ENCODE peak calls at places on chromosomes 5 and 9, in seven cellular contexts. N is SK-N-SH, F is A549, Q is cardiac muscle cell, W is fibroblast of lung, O is OCI-LY7, M is Panc1. P is an unnamed sample.

GRCh38 chr5:132272341-132273210 is 15.1 kb downstream of the PDLIM4 start:
- DNase-seq in N (peak), F (peak), Q (peak), W (peak), O (peak), M (peak), P (peak)

GRCh38 chr9:72880821-72881220 is 72.0 kb downstream of the ALDH1A1 start:
- DNase-seq in N (no peak), F (no peak), Q (no peak), W (no peak), O (no peak), M (no peak), P (no peak)

GRCh38 chr9:134215709-134216448 is 51.5 kb upstream of the RNU6ATAC start:
- DNase-seq in N (peak), F (no peak), Q (peak), W (peak), O (peak), M (no peak), P (no peak)

GRCh38 chr5:154606675-154607321 is 128.8 kb upstream of the HAND1 start:
- DNase-seq in N (no peak), F (no peak), Q (no peak), W (no peak), O (no peak), M (no peak), P (no peak)

GRCh38 chr9:129932303-129933151 is 97.3 kb downstream of the USP20 start:
- DNase-seq in N (peak), F (no peak), Q (peak), W (peak), O (no peak), M (no peak), P (no peak)

GRCh38 chr5:54754878-54755277 is 230.5 kb downstream of the ESM1 start:
- DNase-seq in N (no peak), F (no peak), Q (no peak), W (no peak), O (peak), M (no peak), P (no peak)

GRCh38 chr9:69470186-69470977 is 145.4 kb downstream of the ENTREP1 start:
- DNase-seq in N (no peak), F (no peak), Q (no peak), W (no peak), O (no peak), M (no peak), P (no peak)

GRCh38 chr5:142864293-142865260 is 94.4 kb downstream of the ARHGAP26 start:
- DNase-seq in N (no peak), F (no peak), Q (peak), W (no peak), O (no peak), M (no peak), P (no peak)

GRCh38 chr9:114077162-114077837 is 800 bp downstream of the AMBP start:
- DNase-seq in N (no peak), F (no peak), Q (no peak), W (no peak), O (no peak), M (no peak), P (no peak)

GRCh38 chr9:126407125-126407870 is 80.7 kb downstream of the MVB12B start:
- DNase-seq in N (no peak), F (no peak), Q (peak), W (no peak), O (no peak), M (no peak), P (no peak)

GRCh38 chr9:111812337-111812736 is 17.6 kb upstream of the SHOC1 start:
- DNase-seq in N (no peak), F (no peak), Q (no peak), W (no peak), O (no peak), M (no peak), P (no peak)

GRCh38 chr5:119682372-119682771 is 53.0 kb downstream of the FAM170A start:
- DNase-seq in N (no peak), F (no peak), Q (no peak), W (no peak), O (no peak), M (no peak), P (no peak)

GRCh38 chr5:2724831-2725230 is 26.6 kb downstream of the IRX2 start:
- DNase-seq in N (no peak), F (no peak), Q (no peak), W (no peak), O (no peak), M (no peak), P (no peak)

GRCh38 chr9:23644326-23644725 is 181.7 kb downstream of the ELAVL2 start:
- DNase-seq in N (no peak), F (no peak), Q (no peak), W (no peak), O (no peak), M (no peak), P (no peak)

GRCh38 chr9:136536721-136537241 is 9.1 kb downstream of the NOTCH1 start:
- DNase-seq in N (no peak), F (no peak), Q (no peak), W (no peak), O (no peak), M (no peak), P (no peak)

GRCh38 chr5:31291323-31291854 is 97.9 kb downstream of the CDH6 start:
- DNase-seq in N (peak), F (no peak), Q (peak), W (no peak), O (no peak), M (no peak), P (no peak)

GRCh38 chr5:138024117-138024516 is 8.8 kb downstream of the FAM13B start:
- DNase-seq in N (no peak), F (no peak), Q (no peak), W (no peak), O (no peak), M (no peak), P (no peak)

GRCh38 chr9:463455-464125 is 248.9 kb downstream of the DOCK8 start:
- DNase-seq in N (no peak), F (peak), Q (no peak), W (no peak), O (no peak), M (no peak), P (no peak)

GRCh38 chr5:84478603-84479002 is 93.9 kb upstream of the EDIL3 start:
- DNase-seq in N (no peak), F (no peak), Q (no peak), W (no peak), O (no peak), M (no peak), P (no peak)

GRCh38 chr9:76741524-76741923 is 22.7 kb upstream of the PCA3 start:
- DNase-seq in N (no peak), F (no peak), Q (no peak), W (no peak), O (no peak), M (no peak), P (no peak)

GRCh38 chr5:149002761-149003689 is 59.8 kb downstream of the SH3TC2 start:
- DNase-seq in N (no peak), F (no peak), Q (no peak), W (peak), O (no peak), M (no peak), P (no peak)

GRCh38 chr5:128877476-128877875 is 87.8 kb upstream of the SLC27A6 start:
- DNase-seq in N (no peak), F (no peak), Q (no peak), W (no peak), O (no peak), M (no peak), P (no peak)

GRCh38 chr5:32585446-32586250 is at the start of gene SUB1:
- DNase-seq in N (peak), F (peak), Q (peak), W (peak), O (peak), M (peak), P (peak)

GRCh38 chr5:32583582-32584232 is 1.6 kb upstream of the SUB1 start:
- DNase-seq in N (no peak), F (no peak), Q (no peak), W (no peak), O (peak), M (no peak), P (peak)

GRCh38 chr5:32586251-32586642 is 890 bp downstream of the SUB1 start:
- DNase-seq in N (no peak), F (no peak), Q (no peak), W (no peak), O (no peak), M (no peak), P (no peak)

GRCh38 chr5:32584651-32585050 is 706 bp upstream of the SUB1 start:
- DNase-seq in N (no peak), F (no peak), Q (no peak), W (no peak), O (no peak), M (peak), P (no peak)

GRCh38 chr5:32585122-32585445 is 273 bp upstream of the SUB1 start:
- DNase-seq in N (no peak), F (no peak), Q (no peak), W (no peak), O (no peak), M (no peak), P (no peak)
- H3K4me3 ChIP-seq in N (peak), F (peak), Q (peak), W (no peak), O (peak), M (peak), P (peak)

GRCh38 chr5:1349246-1349645 is 4.3 kb upstream of the CLPTM1L start:
- DNase-seq in N (no peak), F (no peak), Q (no peak), W (no peak), O (no peak), M (no peak), P (no peak)
- H3K27ac ChIP-seq in N (no peak), F (no peak), Q (no peak), W (no peak), O (no peak), M (no peak), P (no peak)

DNA sequence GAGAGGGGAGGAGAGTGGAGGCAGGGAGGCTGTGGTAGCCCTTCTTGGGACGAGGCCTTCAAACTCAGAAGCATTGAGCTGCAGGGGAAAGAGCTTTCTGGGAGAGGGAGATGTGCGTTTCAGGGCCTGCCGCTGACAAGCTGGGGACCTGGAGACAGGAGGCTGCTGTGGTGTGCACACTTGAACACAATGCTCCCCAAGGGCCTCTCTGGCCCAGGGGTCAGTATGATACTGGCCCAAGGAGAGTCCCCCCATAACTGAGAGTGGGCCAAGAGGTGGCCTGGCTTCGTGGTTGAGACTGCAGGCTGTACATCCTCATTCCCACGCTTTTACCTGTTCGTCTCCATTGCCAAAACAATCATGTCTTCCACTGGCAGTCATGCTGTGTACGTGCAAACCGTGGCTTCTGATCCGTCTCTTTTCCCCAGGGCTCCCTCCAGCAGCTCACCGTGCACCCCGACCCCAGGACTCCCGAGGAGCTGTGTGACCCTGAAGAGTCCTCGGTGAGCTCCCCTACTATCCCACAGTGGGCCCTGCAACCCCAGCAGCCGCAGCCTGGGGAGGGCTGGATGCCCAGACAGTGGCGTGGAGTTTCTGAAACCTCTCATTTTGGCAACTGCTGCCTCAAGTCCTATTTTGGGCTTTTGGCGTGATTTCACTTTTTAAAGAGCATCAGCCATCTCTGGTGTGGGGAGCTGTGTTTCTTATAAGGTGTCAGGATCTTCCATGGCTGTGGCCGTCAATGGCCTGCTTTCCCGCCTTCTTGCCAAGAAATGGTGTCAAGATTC is 43.4 kb downstream of the COL15A1 start:
- DNase-seq in N (no peak), F (no peak), Q (no peak), W (no peak), O (no peak), M (no peak), P (no peak)
- H3K4me3 ChIP-seq in N (no peak), F (no peak), Q (no peak), W (no peak), O (no peak), M (no peak), P (no peak)

DNA sequence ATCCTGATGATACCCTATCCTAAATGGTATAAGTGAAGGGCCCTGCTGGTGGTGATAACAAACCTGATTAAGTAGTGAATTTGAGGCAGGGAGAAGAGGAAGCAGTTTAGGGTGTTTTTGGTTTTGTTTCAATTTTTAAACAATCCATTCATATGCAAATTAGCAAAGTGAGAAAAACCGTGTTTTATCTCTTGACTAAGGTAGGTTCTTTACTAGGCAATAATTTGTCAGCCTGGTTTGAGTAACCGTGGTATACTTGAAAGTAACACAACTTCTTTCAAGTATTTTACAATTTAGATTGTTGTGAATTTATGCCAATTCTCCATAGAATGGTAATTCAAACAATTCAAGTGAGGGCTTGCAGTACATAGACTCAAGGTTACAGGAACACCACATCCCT is 177.8 kb upstream of the CD180 start:
- DNase-seq in N (no peak), F (no peak), Q (no peak), W (no peak), O (no peak), M (no peak), P (no peak)
- H3K27ac ChIP-seq in N (no peak), F (no peak), Q (no peak), W (no peak), O (no peak), M (no peak), P (no peak)

GRCh38 chr9:135487281-135488012 is 7.9 kb downstream of the PPP1R26 start:
- DNase-seq in N (no peak), F (no peak), Q (no peak), W (no peak), O (no peak), M (no peak), P (no peak)
- H3K4me3 ChIP-seq in N (no peak), F (no peak), Q (no peak), W (no peak), O (no peak), M (no peak), P (no peak)

P was measured in CD4-positive, alpha-beta memory T cell.